ENCODE peak calls at places on chromosomes 2 and 18, in seven cellular contexts. G, Y, N, X, I, T and L are unnamed samples.

GRCh38 chr2:95273911-95274290 is 348 bp upstream of the PROM2 start:
- DNase-seq in G (no peak), Y (no peak), N (no peak), X (no peak), I (no peak), T (no peak), L (no peak)

GRCh38 chr2:177246000-177246399 is 18.5 kb downstream of the NFE2L2 start:
- DNase-seq in G (no peak), Y (no peak), N (no peak), X (no peak), I (no peak), T (no peak), L (no peak)

GRCh38 chr18:394997-395383 is 105.5 kb downstream of the COLEC12 start:
- DNase-seq in G (no peak), Y (no peak), N (peak; percentile 46), X (no peak), I (no peak), T (peak; percentile 92), L (peak; percentile 81)

GRCh38 chr2:141557329-141558098 is 573.3 kb downstream of the LRP1B start:
- DNase-seq in G (no peak), Y (no peak), N (peak; percentile 82), X (no peak), I (no peak), T (peak; percentile 56), L (peak; percentile 96)

GRCh38 chr2:121363632-121364420 is 78.8 kb upstream of the TFCP2L1 start:
- DNase-seq in G (no peak), Y (no peak), N (peak; percentile 60), X (no peak), I (no peak), T (peak; percentile 40), L (peak; percentile 72)

GRCh38 chr2:26270363-26270762 is 25.6 kb downstream of the HADHB start:
- DNase-seq in G (no peak), Y (peak; percentile 25), N (no peak), X (no peak), I (no peak), T (no peak), L (no peak)

GRCh38 chr2:158912122-158912521 is 56.3 kb upstream of the TANC1 start:
- DNase-seq in G (no peak), Y (no peak), N (no peak), X (no peak), I (no peak), T (no peak), L (no peak)

GRCh38 chr18:49548266-49548665 is 13.6 kb upstream of the LIPG start:
- DNase-seq in G (no peak), Y (no peak), N (no peak), X (no peak), I (no peak), T (no peak), L (peak; percentile 86)

GRCh38 chr2:206256711-206257110 is 17.8 kb upstream of the ZDBF2 start:
- DNase-seq in G (no peak), Y (no peak), N (no peak), X (no peak), I (no peak), T (no peak), L (no peak)

GRCh38 chr2:219289537-219290361 is 10.6 kb downstream of the DNAJB2 start:
- DNase-seq in G (no peak), Y (no peak), N (peak; percentile 72), X (no peak), I (no peak), T (peak; percentile 76), L (peak; percentile 90)

GRCh38 chr2:85734942-85735608 is 18.7 kb upstream of the ATOH8 start:
- DNase-seq in G (no peak), Y (no peak), N (peak; percentile 41), X (no peak), I (no peak), T (no peak), L (no peak)

GRCh38 chr2:75146903-75147332 is 52.4 kb downstream of the TACR1 start:
- DNase-seq in G (no peak), Y (no peak), N (no peak), X (no peak), I (no peak), T (peak; percentile 48), L (peak; percentile 49)

GRCh38 chr2:40220177-40220925 is 231.5 kb downstream of the SLC8A1 start:
- DNase-seq in G (no peak), Y (no peak), N (no peak), X (no peak), I (no peak), T (no peak), L (peak; percentile 49)

GRCh38 chr2:183229386-183229785 is 105.1 kb downstream of the NUP35 start:
- DNase-seq in G (no peak), Y (no peak), N (peak; percentile 49), X (peak; percentile 6), I (no peak), T (no peak), L (peak; percentile 71)

GRCh38 chr2:133492719-133493366 is 75.4 kb downstream of the NCKAP5 start:
- DNase-seq in G (no peak), Y (no peak), N (no peak), X (no peak), I (no peak), T (no peak), L (no peak)

GRCh38 chr2:149827585-149828156 is 240.1 kb upstream of the MMADHC start:
- DNase-seq in G (no peak), Y (no peak), N (no peak), X (no peak), I (no peak), T (no peak), L (peak; percentile 17)

GRCh38 chr2:99651930-99652670 is 162.3 kb upstream of the REV1 start:
- DNase-seq in G (no peak), Y (no peak), N (peak; percentile 66), X (no peak), I (no peak), T (no peak), L (peak; percentile 76)

GRCh38 chr2:74001781-74002514 is 17.2 kb downstream of the TET3 start:
- DNase-seq in G (no peak), Y (no peak), N (no peak), X (no peak), I (no peak), T (no peak), L (no peak)
- TF ChIP-seq CTCF in G (no peak), Y (no peak), N (no peak), X (no peak), I (no peak), T (no peak), L (no peak)

GRCh38 chr2:128643221-128644065 is 324.8 kb upstream of the HS6ST1 start:
- DNase-seq in G (no peak), Y (no peak), N (no peak), X (no peak), I (no peak), T (no peak), L (no peak)

GRCh38 chr2:128645631-128646030 is 327.0 kb upstream of the HS6ST1 start:
- DNase-seq in G (no peak), Y (no peak), N (no peak), X (no peak), I (no peak), T (no peak), L (no peak)

GRCh38 chr2:128646091-128646490 is 327.4 kb upstream of the HS6ST1 start:
- DNase-seq in G (no peak), Y (no peak), N (no peak), X (no peak), I (no peak), T (no peak), L (no peak)

GRCh38 chr2:128644156-128644555 is 325.5 kb upstream of the HS6ST1 start:
- DNase-seq in G (no peak), Y (no peak), N (no peak), X (no peak), I (no peak), T (no peak), L (no peak)

GRCh38 chr2:128644745-128645256 is 326.1 kb upstream of the HS6ST1 start:
- DNase-seq in G (no peak), Y (no peak), N (no peak), X (no peak), I (no peak), T (no peak), L (no peak)
- TF ChIP-seq CTCF in G (no peak), Y (no peak), N (peak; percentile 32), X (no peak), I (no peak), T (no peak), L (peak; percentile 14)

DNA sequence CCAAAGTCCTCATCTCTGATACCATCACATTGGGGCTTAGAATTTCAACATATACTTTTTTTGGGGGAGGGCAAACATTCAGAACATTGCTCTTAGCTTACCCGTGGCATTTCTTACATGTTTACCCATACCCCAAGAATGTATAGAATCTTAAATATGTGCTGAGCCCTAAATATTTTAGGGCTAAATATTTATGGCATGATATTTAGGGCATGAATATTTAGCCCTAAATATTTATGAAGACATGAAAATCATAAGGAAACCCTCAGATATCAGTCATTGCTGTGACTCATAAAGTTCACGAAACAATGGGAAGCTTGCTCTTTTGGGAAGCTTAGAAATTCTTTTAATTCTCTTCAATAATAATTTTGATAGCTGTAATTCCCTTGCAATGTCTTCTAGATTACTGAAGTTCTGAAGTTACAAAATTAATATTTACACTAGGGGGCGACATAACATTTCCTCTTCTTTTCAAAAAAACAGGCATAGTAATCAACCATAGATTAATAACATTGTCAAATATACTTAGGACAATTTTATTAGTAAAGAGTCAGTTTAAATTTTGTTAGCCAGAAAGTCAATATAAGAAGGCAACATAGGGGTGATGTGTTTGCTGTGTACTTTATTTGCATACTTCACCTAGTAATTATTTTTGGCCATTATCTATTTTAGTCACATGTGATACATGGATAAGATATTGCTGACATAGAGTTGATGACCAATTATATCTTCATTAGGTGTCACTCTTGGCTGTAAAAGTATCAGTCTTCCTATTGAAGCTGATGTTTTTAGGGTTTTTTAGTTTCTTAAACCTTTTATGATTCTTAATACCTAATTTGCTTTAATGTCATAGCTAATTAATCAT is 13.1 kb downstream of the ZNF804A start:
- DNase-seq in G (no peak), Y (no peak), N (peak; percentile 29), X (no peak), I (peak; percentile 23), T (no peak), L (peak; percentile 56)
- TF ChIP-seq CTCF in G (peak; percentile 40), Y (peak; percentile 35), N (peak; percentile 20), X (peak; percentile 34), I (no peak), T (peak; percentile 29), L (peak; percentile 44)

GRCh38 chr2:131584940-131585339 is 57.3 kb downstream of the CCDC74A start:
- DNase-seq in G (no peak), Y (peak; percentile 39), N (no peak), X (no peak), I (no peak), T (no peak), L (no peak)

GRCh38 chr2:131577812-131578211 is 50.1 kb downstream of the CCDC74A start:
- DNase-seq in G (no peak), Y (no peak), N (no peak), X (no peak), I (no peak), T (no peak), L (no peak)

GRCh38 chr2:131584380-131584779 is 56.7 kb downstream of the CCDC74A start:
- DNase-seq in G (no peak), Y (no peak), N (no peak), X (no peak), I (no peak), T (no peak), L (no peak)

DNA sequence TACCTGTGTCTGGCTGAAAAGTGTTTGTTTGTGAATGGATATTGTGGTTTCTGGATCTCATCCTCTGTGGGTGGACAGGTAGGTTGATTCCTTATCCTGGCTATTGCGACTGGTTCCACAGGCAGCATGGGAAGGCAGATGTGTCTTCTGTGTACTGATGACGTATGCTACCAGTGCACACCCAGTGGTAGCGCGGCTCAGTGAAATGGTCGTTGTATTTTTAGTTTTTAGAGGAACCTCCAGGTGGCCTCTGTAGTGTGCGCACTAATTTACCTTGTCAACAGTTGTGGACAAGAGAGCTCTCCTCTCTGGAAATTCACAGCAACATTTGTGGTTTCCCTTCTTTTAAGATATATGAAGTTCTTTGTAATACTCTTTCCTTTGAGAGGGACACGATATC is 52.5 kb downstream of the CCDC74A start:
- DNase-seq in G (no peak), Y (no peak), N (no peak), X (no peak), I (no peak), T (no peak), L (no peak)
- TF ChIP-seq CTCF in G (no peak), Y (no peak), N (no peak), X (no peak), I (no peak), T (no peak), L (no peak)